ENCODE peak calls at places on chromosomes 13 and 19, in nine cellular contexts. One of them, this sample, is unnamed.

GRCh38 chr19:7953060-7953459 is 9.6 kb upstream of the TIMM44 start:
- DNase-seq in stimulated activated CD4-positive, alpha-beta T cell treated with anti-CD3 and anti-CD28 coated beads, Interleukin-2, amount 100 ng/mL, for 48 hours: no peak
- DNase-seq in effector CD8-positive, alpha-beta T cell: no peak
- DNase-seq in activated T-cell treated with anti-CD3 and anti-CD28 coated beads, Interleukin-2, amount 50 U/mL, for 48 hours: no peak
- DNase-seq in mucosa of gallbladder: no peak
- DNase-seq in occipital lobe: no peak
- DNase-seq in NCI-H1105: no peak
- DNase-seq in IMR-90: peak
- DNase-seq in T-cell: no peak
- DNase-seq in this sample: no peak

GRCh38 chr13:45989607-45990006 is 62.9 kb downstream of the ZC3H13 start:
- DNase-seq in stimulated activated CD4-positive, alpha-beta T cell treated with anti-CD3 and anti-CD28 coated beads, Interleukin-2, amount 100 ng/mL, for 48 hours: no peak
- DNase-seq in effector CD8-positive, alpha-beta T cell: no peak
- DNase-seq in activated T-cell treated with anti-CD3 and anti-CD28 coated beads, Interleukin-2, amount 50 U/mL, for 48 hours: no peak
- DNase-seq in mucosa of gallbladder: no peak
- DNase-seq in occipital lobe: no peak
- DNase-seq in NCI-H1105: no peak
- DNase-seq in IMR-90: peak
- DNase-seq in T-cell: no peak
- DNase-seq in this sample: no peak

GRCh38 chr13:95579303-95579702 is 26.8 kb downstream of the CLDN10 start:
- DNase-seq in stimulated activated CD4-positive, alpha-beta T cell treated with anti-CD3 and anti-CD28 coated beads, Interleukin-2, amount 100 ng/mL, for 48 hours: no peak
- DNase-seq in effector CD8-positive, alpha-beta T cell: no peak
- DNase-seq in activated T-cell treated with anti-CD3 and anti-CD28 coated beads, Interleukin-2, amount 50 U/mL, for 48 hours: no peak
- DNase-seq in mucosa of gallbladder: no peak
- DNase-seq in occipital lobe: no peak
- DNase-seq in NCI-H1105: no peak
- DNase-seq in IMR-90: no peak
- DNase-seq in T-cell: no peak
- DNase-seq in this sample: no peak

GRCh38 chr13:36891752-36892151 is 28.3 kb downstream of the SMAD9 start:
- DNase-seq in stimulated activated CD4-positive, alpha-beta T cell treated with anti-CD3 and anti-CD28 coated beads, Interleukin-2, amount 100 ng/mL, for 48 hours: no peak
- DNase-seq in effector CD8-positive, alpha-beta T cell: no peak
- DNase-seq in activated T-cell treated with anti-CD3 and anti-CD28 coated beads, Interleukin-2, amount 50 U/mL, for 48 hours: no peak
- DNase-seq in mucosa of gallbladder: no peak
- DNase-seq in occipital lobe: no peak
- DNase-seq in NCI-H1105: no peak
- DNase-seq in IMR-90: peak
- DNase-seq in T-cell: no peak
- DNase-seq in this sample: no peak

GRCh38 chr13:53174550-53174949 is 145.9 kb downstream of the OLFM4 start:
- DNase-seq in stimulated activated CD4-positive, alpha-beta T cell treated with anti-CD3 and anti-CD28 coated beads, Interleukin-2, amount 100 ng/mL, for 48 hours: no peak
- DNase-seq in effector CD8-positive, alpha-beta T cell: no peak
- DNase-seq in activated T-cell treated with anti-CD3 and anti-CD28 coated beads, Interleukin-2, amount 50 U/mL, for 48 hours: no peak
- DNase-seq in mucosa of gallbladder: no peak
- DNase-seq in occipital lobe: no peak
- DNase-seq in NCI-H1105: no peak
- DNase-seq in IMR-90: no peak
- DNase-seq in T-cell: no peak
- DNase-seq in this sample: no peak

GRCh38 chr19:55261671-55262126 is 2.9 kb upstream of the PPP6R1 start:
- DNase-seq in stimulated activated CD4-positive, alpha-beta T cell treated with anti-CD3 and anti-CD28 coated beads, Interleukin-2, amount 100 ng/mL, for 48 hours: no peak
- DNase-seq in effector CD8-positive, alpha-beta T cell: no peak
- DNase-seq in activated T-cell treated with anti-CD3 and anti-CD28 coated beads, Interleukin-2, amount 50 U/mL, for 48 hours: no peak
- DNase-seq in mucosa of gallbladder: no peak
- DNase-seq in occipital lobe: no peak
- DNase-seq in NCI-H1105: no peak
- DNase-seq in IMR-90: no peak
- DNase-seq in T-cell: no peak
- DNase-seq in this sample: no peak

GRCh38 chr19:46040952-46041500 is at the start of gene IGFL4:
- DNase-seq in stimulated activated CD4-positive, alpha-beta T cell treated with anti-CD3 and anti-CD28 coated beads, Interleukin-2, amount 100 ng/mL, for 48 hours: no peak
- DNase-seq in effector CD8-positive, alpha-beta T cell: no peak
- DNase-seq in activated T-cell treated with anti-CD3 and anti-CD28 coated beads, Interleukin-2, amount 50 U/mL, for 48 hours: no peak
- DNase-seq in mucosa of gallbladder: no peak
- DNase-seq in occipital lobe: no peak
- DNase-seq in NCI-H1105: peak
- DNase-seq in IMR-90: no peak
- DNase-seq in T-cell: no peak
- DNase-seq in this sample: no peak

GRCh38 chr19:6970478-6970877 is 50.8 kb downstream of the MBD3L2B start:
- DNase-seq in stimulated activated CD4-positive, alpha-beta T cell treated with anti-CD3 and anti-CD28 coated beads, Interleukin-2, amount 100 ng/mL, for 48 hours: no peak
- DNase-seq in effector CD8-positive, alpha-beta T cell: no peak
- DNase-seq in activated T-cell treated with anti-CD3 and anti-CD28 coated beads, Interleukin-2, amount 50 U/mL, for 48 hours: no peak
- DNase-seq in mucosa of gallbladder: no peak
- DNase-seq in occipital lobe: no peak
- DNase-seq in NCI-H1105: no peak
- DNase-seq in IMR-90: no peak
- DNase-seq in T-cell: no peak
- DNase-seq in this sample: peak

GRCh38 chr13:45267215-45267614 is 66.4 kb upstream of the KCTD4 start:
- DNase-seq in stimulated activated CD4-positive, alpha-beta T cell treated with anti-CD3 and anti-CD28 coated beads, Interleukin-2, amount 100 ng/mL, for 48 hours: no peak
- DNase-seq in effector CD8-positive, alpha-beta T cell: no peak
- DNase-seq in activated T-cell treated with anti-CD3 and anti-CD28 coated beads, Interleukin-2, amount 50 U/mL, for 48 hours: no peak
- DNase-seq in mucosa of gallbladder: no peak
- DNase-seq in occipital lobe: no peak
- DNase-seq in NCI-H1105: no peak
- DNase-seq in IMR-90: no peak
- DNase-seq in T-cell: no peak
- DNase-seq in this sample: no peak

GRCh38 chr19:48858984-48859710 is 9.3 kb downstream of the PLEKHA4 start:
- DNase-seq in stimulated activated CD4-positive, alpha-beta T cell treated with anti-CD3 and anti-CD28 coated beads, Interleukin-2, amount 100 ng/mL, for 48 hours: peak
- DNase-seq in effector CD8-positive, alpha-beta T cell: peak
- DNase-seq in activated T-cell treated with anti-CD3 and anti-CD28 coated beads, Interleukin-2, amount 50 U/mL, for 48 hours: peak
- DNase-seq in mucosa of gallbladder: peak
- DNase-seq in occipital lobe: no peak
- DNase-seq in NCI-H1105: no peak
- DNase-seq in IMR-90: no peak
- DNase-seq in T-cell: peak
- DNase-seq in this sample: no peak

GRCh38 chr13:18739310-18739709 is 442.3 kb downstream of the TUBA3C start:
- DNase-seq in stimulated activated CD4-positive, alpha-beta T cell treated with anti-CD3 and anti-CD28 coated beads, Interleukin-2, amount 100 ng/mL, for 48 hours: no peak
- DNase-seq in effector CD8-positive, alpha-beta T cell: no peak
- DNase-seq in activated T-cell treated with anti-CD3 and anti-CD28 coated beads, Interleukin-2, amount 50 U/mL, for 48 hours: no peak
- DNase-seq in mucosa of gallbladder: no peak
- DNase-seq in occipital lobe: no peak
- DNase-seq in NCI-H1105: no peak
- DNase-seq in IMR-90: no peak
- DNase-seq in T-cell: no peak
- DNase-seq in this sample: no peak

GRCh38 chr13:24341439-24341838 is 32.1 kb downstream of the C1QTNF9 start:
- DNase-seq in stimulated activated CD4-positive, alpha-beta T cell treated with anti-CD3 and anti-CD28 coated beads, Interleukin-2, amount 100 ng/mL, for 48 hours: no peak
- DNase-seq in effector CD8-positive, alpha-beta T cell: no peak
- DNase-seq in activated T-cell treated with anti-CD3 and anti-CD28 coated beads, Interleukin-2, amount 50 U/mL, for 48 hours: no peak
- DNase-seq in mucosa of gallbladder: no peak
- DNase-seq in occipital lobe: no peak
- DNase-seq in NCI-H1105: no peak
- DNase-seq in IMR-90: peak
- DNase-seq in T-cell: no peak
- DNase-seq in this sample: peak

GRCh38 chr13:21549633-21550032 is 54.3 kb downstream of the MICU2 start:
- DNase-seq in stimulated activated CD4-positive, alpha-beta T cell treated with anti-CD3 and anti-CD28 coated beads, Interleukin-2, amount 100 ng/mL, for 48 hours: no peak
- DNase-seq in effector CD8-positive, alpha-beta T cell: no peak
- DNase-seq in activated T-cell treated with anti-CD3 and anti-CD28 coated beads, Interleukin-2, amount 50 U/mL, for 48 hours: no peak
- DNase-seq in mucosa of gallbladder: no peak
- DNase-seq in occipital lobe: no peak
- DNase-seq in NCI-H1105: no peak
- DNase-seq in IMR-90: no peak
- DNase-seq in T-cell: no peak
- DNase-seq in this sample: no peak

GRCh38 chr13:102395939-102396338 is 5.9 kb downstream of the FGF14 start:
- DNase-seq in stimulated activated CD4-positive, alpha-beta T cell treated with anti-CD3 and anti-CD28 coated beads, Interleukin-2, amount 100 ng/mL, for 48 hours: no peak
- DNase-seq in effector CD8-positive, alpha-beta T cell: no peak
- DNase-seq in activated T-cell treated with anti-CD3 and anti-CD28 coated beads, Interleukin-2, amount 50 U/mL, for 48 hours: no peak
- DNase-seq in mucosa of gallbladder: no peak
- DNase-seq in occipital lobe: no peak
- DNase-seq in NCI-H1105: no peak
- DNase-seq in IMR-90: no peak
- DNase-seq in T-cell: no peak
- DNase-seq in this sample: no peak

GRCh38 chr19:13189600-13189999 is 39.4 kb downstream of the IER2 start:
- DNase-seq in stimulated activated CD4-positive, alpha-beta T cell treated with anti-CD3 and anti-CD28 coated beads, Interleukin-2, amount 100 ng/mL, for 48 hours: no peak
- DNase-seq in effector CD8-positive, alpha-beta T cell: no peak
- DNase-seq in activated T-cell treated with anti-CD3 and anti-CD28 coated beads, Interleukin-2, amount 50 U/mL, for 48 hours: no peak
- DNase-seq in mucosa of gallbladder: no peak
- DNase-seq in occipital lobe: no peak
- DNase-seq in NCI-H1105: no peak
- DNase-seq in IMR-90: no peak
- DNase-seq in T-cell: no peak
- DNase-seq in this sample: no peak